ENCODE peak calls at places on chromosomes 3 and 15, in eight cellular contexts. Y is A549; F is effector memory CD4-positive, alpha-beta T cell; G is psoas muscle; L is uterus; H is IMR-90; O is aorta; V is mucosa of descending colon. M is an unnamed sample.

GRCh38 chr3:141059816-141060215 is 8.7 kb downstream of the SPSB4 start:
- DNase-seq in V (no peak), H (no peak), O (no peak), F (no peak), Y (no peak), G (no peak), L (no peak), M (no peak)

GRCh38 chr15:88586401-88587162 is 34.6 kb upstream of the AEN start:
- DNase-seq in F (no peak), V (no peak), O (no peak), L (no peak), Y (no peak), H (peak; percentile 12), G (no peak), M (no peak)

GRCh38 chr15:80834402-80834801 is 55.2 kb downstream of the CEMIP start:
- DNase-seq in H (no peak), F (no peak), G (no peak), O (no peak), Y (no peak), L (no peak), V (no peak), M (no peak)

GRCh38 chr3:37295925-37296324 is 121.5 kb upstream of the LRRFIP2 start:
- DNase-seq in H (peak; percentile 46), G (no peak), L (no peak), Y (no peak), O (no peak), F (no peak), V (no peak), M (no peak)

GRCh38 chr3:72086051-72086711 is 301.2 kb upstream of the PROK2 start:
- DNase-seq in F (no peak), V (no peak), Y (no peak), O (no peak), L (no peak), H (peak; percentile 6), G (no peak), M (no peak)

GRCh38 chr3:128324911-128325592 is 141.6 kb downstream of the DNAJB8 start:
- DNase-seq in Y (no peak), F (no peak), H (no peak), G (no peak), L (no peak), V (peak; percentile 17), O (no peak), M (no peak)

GRCh38 chr3:170961616-170962400 is 53.4 kb upstream of the EIF5A2 start:
- DNase-seq in O (no peak), Y (peak; percentile 33), G (no peak), F (no peak), L (no peak), V (peak; percentile 49), H (peak; percentile 54), M (no peak)

GRCh38 chr3:53238051-53238850 is 17.6 kb downstream of the TKT start:
- DNase-seq in V (peak; percentile 58), L (no peak), O (peak; percentile 45), H (peak; percentile 97), G (no peak), F (no peak), Y (peak; percentile 97), M (no peak)

GRCh38 chr15:74789741-74790079 is 7.8 kb downstream of the CSK start:
- DNase-seq in O (no peak), G (no peak), L (no peak), H (no peak), Y (no peak), F (no peak), V (peak; percentile 45), M (no peak)

GRCh38 chr3:44130249-44130648 is 111.4 kb upstream of the TOPAZ1 start:
- DNase-seq in O (no peak), G (no peak), V (no peak), L (no peak), F (no peak), Y (no peak), H (no peak), M (no peak)

GRCh38 chr3:179113903-179114302 is 34.3 kb upstream of the PIK3CA start:
- DNase-seq in V (no peak), L (no peak), F (no peak), H (peak; percentile 79), G (no peak), Y (no peak), O (no peak), M (no peak)

GRCh38 chr15:73051811-73052678 is at the start of gene NEO1:
- DNase-seq in L (peak; percentile 90), V (peak; percentile 89), Y (peak; percentile 87), G (peak; percentile 89), O (peak; percentile 90), H (peak; percentile 70), F (peak; percentile 82), M (peak; percentile 86)

GRCh38 chr3:112128843-112129727 is 4.0 kb downstream of the GCSAM start:
- DNase-seq in H (peak; percentile 75), Y (peak; percentile 3), V (no peak), F (peak; percentile 7), O (no peak), L (no peak), G (no peak), M (no peak)

GRCh38 chr3:143294183-143294582 is 174.6 kb downstream of the CHST2 start:
- DNase-seq in L (no peak), Y (no peak), H (no peak), F (no peak), O (no peak), G (no peak), V (no peak), M (no peak)

GRCh38 chr3:141408596-141408995 is 40.3 kb downstream of the ZBTB38 start:
- DNase-seq in O (no peak), V (no peak), G (no peak), Y (no peak), F (no peak), L (no peak), H (no peak), M (no peak)

GRCh38 chr3:14248849-14249523 is 70.4 kb downstream of the LSM3 start:
- DNase-seq in Y (no peak), L (peak; percentile 42), F (no peak), O (no peak), G (no peak), V (no peak), H (no peak), M (no peak)

GRCh38 chr3:99532246-99532645 is 106.1 kb upstream of the COL8A1 start:
- DNase-seq in Y (peak; percentile 61), H (peak; percentile 77), V (peak; percentile 57), L (peak; percentile 18), F (no peak), G (no peak), O (peak; percentile 51), M (no peak)

GRCh38 chr15:83108266-83109219 is 1.1 kb downstream of the TM6SF1 start:
- DNase-seq in L (peak; percentile 15), V (peak; percentile 25), O (peak; percentile 88), H (peak; percentile 52), Y (peak; percentile 47), G (peak; percentile 50), F (no peak), M (peak; percentile 83)

GRCh38 chr3:48507256-48508061 is 3.5 kb upstream of the SHISA5 start:
- DNase-seq in H (peak; percentile 67), F (peak; percentile 58), L (peak; percentile 32), O (peak; percentile 73), V (peak; percentile 68), G (peak; percentile 61), Y (peak; percentile 76), M (peak; percentile 74)

GRCh38 chr3:142808103-142808917 is 80.6 kb downstream of the PCOLCE2 start:
- DNase-seq in L (no peak), Y (peak; percentile 68), O (no peak), G (no peak), F (no peak), V (no peak), H (peak; percentile 72), M (no peak)

GRCh38 chr15:67413770-67414429 is 107.0 kb upstream of the C15orf61 start:
- DNase-seq in L (no peak), H (peak; percentile 68), F (no peak), G (no peak), Y (peak; percentile 77), V (no peak), O (no peak), M (no peak)

GRCh38 chr3:39150170-39150802 is 3.1 kb downstream of the CSRNP1 start:
- DNase-seq in L (no peak), Y (no peak), V (no peak), H (no peak), G (no peak), O (no peak), F (no peak), M (no peak)
- H3K4me3 ChIP-seq in L (peak overlapping the region; percentile 61), Y (peak overlapping the region; percentile 95), V (no peak overlapping the region), H (peak overlapping the region; percentile 9), G (peak overlapping the region; percentile 93), O (no peak overlapping the region), F (peak overlapping the region; percentile 91), M (peak overlapping the region; percentile 86)

DNA sequence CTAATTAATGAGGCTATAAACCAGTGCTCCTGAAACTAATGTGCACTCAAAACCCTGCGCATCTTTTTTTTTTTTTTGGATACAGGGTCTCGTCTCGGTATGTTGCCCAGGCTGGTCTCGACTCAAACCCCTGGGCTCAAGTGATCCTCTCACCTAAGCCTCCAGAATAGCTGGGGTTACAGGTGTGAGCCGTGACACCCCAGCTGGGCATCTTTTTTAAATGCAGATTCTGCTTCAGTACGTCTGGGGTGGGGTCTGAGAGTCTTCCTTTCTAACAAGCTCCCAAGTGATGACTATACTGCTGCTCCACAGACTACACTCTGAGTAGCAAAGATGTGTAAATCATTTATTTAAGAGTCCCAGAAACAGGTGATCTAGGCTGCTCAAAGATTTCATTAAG is 73.0 kb downstream of the BFSP2 start:
- DNase-seq in Y (no peak), H (no peak), O (no peak), G (no peak), F (no peak), V (no peak), L (no peak), M (no peak)
- H3K4me3 ChIP-seq in Y (no peak overlapping the region), H (no peak overlapping the region), O (no peak overlapping the region), G (no peak overlapping the region), F (no peak overlapping the region), V (no peak overlapping the region), L (no peak overlapping the region), M (no peak overlapping the region)

GRCh38 chr3:76949033-76949432 is 90.9 kb upstream of the ROBO2 start:
- DNase-seq in O (no peak), V (no peak), H (no peak), Y (no peak), F (no peak), L (no peak), G (no peak), M (no peak)
- H3K4me3 ChIP-seq in O (no peak overlapping the region), V (no peak overlapping the region), H (no peak overlapping the region), Y (no peak overlapping the region), F (no peak overlapping the region), L (no peak overlapping the region), G (no peak overlapping the region), M (no peak overlapping the region)

GRCh38 chr15:69824877-69825406 is 272.8 kb downstream of the TLE3 start:
- DNase-seq in H (no peak), V (no peak), L (no peak), F (no peak), Y (no peak), O (no peak), G (no peak), M (no peak)

GRCh38 chr15:69827751-69828150 is 270.0 kb downstream of the TLE3 start:
- DNase-seq in G (no peak), O (no peak), H (no peak), F (no peak), V (no peak), L (no peak), Y (no peak), M (no peak)

GRCh38 chr15:69824075-69824876 is 273.4 kb downstream of the TLE3 start:
- DNase-seq in G (no peak), Y (no peak), L (no peak), H (no peak), V (no peak), F (no peak), O (no peak), M (no peak)

GRCh38 chr15:69826818-69827174 is 270.9 kb downstream of the TLE3 start:
- DNase-seq in O (no peak), F (no peak), Y (no peak), G (no peak), H (peak; percentile 31), L (no peak), V (no peak), M (no peak)

GRCh38 chr15:69825941-69826817 is 271.5 kb downstream of the TLE3 start:
- DNase-seq in L (no peak), F (no peak), V (no peak), H (no peak), Y (no peak), G (no peak), O (no peak), M (no peak)
- H3K4me3 ChIP-seq in L (no peak overlapping the region), F (no peak overlapping the region), V (no peak overlapping the region), H (no peak overlapping the region), Y (no peak overlapping the region), G (no peak overlapping the region), O (no peak overlapping the region), M (no peak overlapping the region)